ENCODE peak calls at places on chromosomes 16 and 17, in nine cellular contexts. Z is cardiac muscle cell; S is CD8-positive, alpha-beta T cell; L is SK-N-MC; X is T follicular helper cell; F is EL; G is heart left ventricle; Q is activated T-cell treated with anti-CD3 and anti-CD28 coated beads for 4 hours; J is bronchial epithelial cell. P is an unnamed sample.

GRCh38 chr16:84775262-84775810 is 44.4 kb upstream of the CRISPLD2 start:
- DNase-seq in F (no peak), S (no peak), Q (no peak), Z (no peak), L (no peak), X (no peak), J (no peak), G (no peak), P (no peak)

GRCh38 chr16:8989099-8989878 is 25.6 kb upstream of the USP7 start:
- DNase-seq in F (no peak), Z (no peak), X (no peak), Q (no peak), S (no peak), J (no peak), G (no peak), L (no peak), P (no peak)

GRCh38 chr16:9060225-9060624 is 31.2 kb upstream of the HAPSTR1 start:
- DNase-seq in J (no peak), X (no peak), Z (no peak), L (no peak), F (no peak), G (no peak), S (no peak), Q (no peak), P (no peak)

GRCh38 chr16:30698139-30698815 is 694 bp upstream of the SRCAP start:
- DNase-seq in Z (peak), S (peak), L (peak), Q (peak), G (peak), J (peak), X (peak), F (peak), P (peak)

GRCh38 chr17:45243750-45244149 is 18.1 kb downstream of the SPATA32 start:
- DNase-seq in X (no peak), L (no peak), G (no peak), Q (no peak), S (no peak), Z (no peak), F (no peak), J (no peak), P (peak)

GRCh38 chr16:27636453-27637200 is 86.7 kb downstream of the KATNIP start:
- DNase-seq in L (no peak), S (no peak), F (no peak), X (no peak), Q (no peak), J (no peak), G (no peak), Z (no peak), P (no peak)

GRCh38 chr17:79214940-79215604 is 140.4 kb downstream of the ENGASE start:
- DNase-seq in F (no peak), J (no peak), X (no peak), G (no peak), S (no peak), L (no peak), Z (no peak), Q (no peak), P (no peak)

GRCh38 chr16:17379121-17379571 is 91.6 kb downstream of the XYLT1 start:
- DNase-seq in F (peak), Q (no peak), G (peak), X (no peak), Z (peak), J (no peak), S (no peak), L (no peak), P (no peak)

GRCh38 chr16:88697831-88698693 is 8.1 kb downstream of the RNF166 start:
- DNase-seq in Q (no peak), G (no peak), L (no peak), Z (peak), X (no peak), S (peak), F (no peak), J (no peak), P (peak)

P was measured in DMS53.